ENCODE peak calls at places on chromosomes 1 and 21, in five cellular contexts. N is mesenchymal stem cell, A is mesendoderm, Y is H1, Z is IMR-90. D is an unnamed sample.

GRCh38 chr1:151072224-151072623 is 1.7 kb downstream of the GABPB2 start:
- DNase-seq in Y (no peak), N (no peak), A (no peak), Z (no peak), D (no peak)

GRCh38 chr1:203520315-203520714 is 26.4 kb downstream of the OPTC start:
- DNase-seq in Z (peak; percentile 81), A (peak; percentile 49), N (peak; percentile 70), Y (no peak), D (no peak)

GRCh38 chr1:235759336-235759735 is 107.4 kb downstream of the LYST start:
- DNase-seq in Y (no peak), A (no peak), N (no peak), Z (no peak), D (no peak)

GRCh38 chr1:236016782-236017400 is 48.0 kb downstream of the NID1 start:
- DNase-seq in Z (peak; percentile 52), N (peak; percentile 16), A (no peak), Y (no peak), D (no peak)

GRCh38 chr1:25844485-25845337 is 14.5 kb downstream of the AUNIP start:
- DNase-seq in N (no peak), Z (peak; percentile 12), A (no peak), Y (no peak), D (no peak)

GRCh38 chr21:45072963-45073300 is 1.4 kb upstream of the ADARB1 start:
- DNase-seq in A (no peak), N (no peak), Y (no peak), Z (no peak), D (no peak)

GRCh38 chr21:45863751-45864150 is 117.8 kb upstream of the COL6A1 start:
- DNase-seq in Z (no peak), N (no peak), A (no peak), Y (no peak), D (no peak)

GRCh38 chr1:38076455-38076854 is 29.9 kb upstream of the POU3F1 start:
- DNase-seq in N (no peak), Z (no peak), A (no peak), Y (no peak), D (no peak)

GRCh38 chr1:212860713-212861581 is 2.9 kb downstream of the FLVCR1 start:
- DNase-seq in N (peak; percentile 38), Z (peak; percentile 52), A (peak; percentile 94), Y (no peak), D (no peak)

GRCh38 chr1:232439011-232439410 is 190.9 kb downstream of the SIPA1L2 start:
- DNase-seq in Y (no peak), A (no peak), Z (no peak), N (no peak), D (no peak)

GRCh38 chr1:156124557-156125483 is 10.3 kb downstream of the LMNA start:
- DNase-seq in Z (no peak), Y (no peak), A (no peak), N (peak; percentile 77), D (peak; percentile 78)

GRCh38 chr1:6037338-6037762 is 8.3 kb upstream of the KCNAB2 start:
- DNase-seq in Z (peak; percentile 34), A (peak; percentile 44), Y (no peak), N (peak; percentile 58), D (no peak)

GRCh38 chr1:6034750-6035096 is 11.0 kb upstream of the KCNAB2 start:
- DNase-seq in Z (no peak), Y (no peak), N (no peak), A (no peak), D (no peak)

GRCh38 chr1:6035265-6035664 is 10.4 kb upstream of the KCNAB2 start:
- DNase-seq in Z (no peak), Y (no peak), N (no peak), A (no peak), D (no peak)

GRCh38 chr1:6033986-6034749 is 11.5 kb upstream of the KCNAB2 start:
- DNase-seq in A (peak; percentile 66), N (peak; percentile 19), Z (peak; percentile 9), Y (peak; percentile 95), D (peak; percentile 87)

GRCh38 chr1:6035719-6036118 is 10.0 kb upstream of the KCNAB2 start:
- DNase-seq in A (no peak), N (no peak), Z (no peak), Y (no peak), D (no peak)
- H3K23ac ChIP-seq in A (no peak overlapping the region), N (no peak overlapping the region), Z (no peak overlapping the region), Y (no peak overlapping the region), D (no peak overlapping the region)

GRCh38 chr21:37469441-37469840 is 102.9 kb downstream of the DYRK1A start:
- DNase-seq in Z (no peak), Y (no peak), N (no peak), A (no peak), D (no peak)

GRCh38 chr21:37463083-37463780 is 96.7 kb downstream of the DYRK1A start:
- DNase-seq in Z (peak; percentile 80), Y (no peak), A (peak; percentile 61), N (peak; percentile 83), D (no peak)

GRCh38 chr21:37472581-37472980 is 106.0 kb downstream of the DYRK1A start:
- DNase-seq in N (no peak), Y (no peak), Z (no peak), A (no peak), D (no peak)

GRCh38 chr21:37462087-37462861 is 95.7 kb downstream of the DYRK1A start:
- DNase-seq in A (peak; percentile 38), N (no peak), Z (no peak), Y (no peak), D (no peak)

DNA sequence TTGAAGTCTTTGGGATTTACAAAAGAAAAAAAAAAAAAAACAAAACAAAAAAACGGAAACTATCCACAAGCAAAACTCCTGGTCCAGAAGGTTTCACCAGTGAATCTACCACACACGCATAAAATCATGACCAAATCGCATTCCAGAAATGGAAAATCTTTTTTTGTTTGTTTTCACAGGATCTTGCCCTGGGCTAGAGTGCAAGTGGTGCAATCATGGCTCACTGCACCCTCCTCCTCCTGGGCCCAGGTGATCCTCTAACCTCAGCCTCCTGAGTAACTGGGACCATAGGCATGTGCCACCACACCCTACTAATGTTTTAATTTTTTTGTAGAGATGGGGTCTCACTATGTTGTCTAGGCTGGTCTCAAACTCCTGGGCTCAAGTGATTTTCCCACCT is 100.5 kb downstream of the DYRK1A start:
- DNase-seq in N (no peak), Y (no peak), A (no peak), Z (no peak), D (no peak)
- H3K4ac ChIP-seq in N (no peak overlapping the region), Y (no peak overlapping the region), A (no peak overlapping the region), Z (no peak overlapping the region), D (no peak overlapping the region)

GRCh38 chr1:160548183-160548582 is 25.1 kb upstream of the SLAMF6 start:
- DNase-seq in Y (no peak), A (no peak), N (no peak), Z (no peak), D (no peak)
- H3K4me2 ChIP-seq in Y (no peak overlapping the region), A (no peak overlapping the region), N (no peak overlapping the region), Z (no peak overlapping the region), D (no peak overlapping the region)

GRCh38 chr1:110208916-110209650 is 1.0 kb upstream of the KCNC4 start:
- DNase-seq in Z (no peak), Y (no peak), A (peak; percentile 57), N (no peak), D (no peak)
- H3K23ac ChIP-seq in Z (no peak overlapping the region), Y (no peak overlapping the region), A (no peak overlapping the region), N (no peak overlapping the region), D (no peak overlapping the region)

D was measured in H9.